ENCODE peak calls at places on chromosomes 7 and 10, in four cellular contexts. One of them, this sample, is unnamed.

GRCh38 chr7:117873056-117873932 is at the start of gene CTTNBP2:
- DNase-seq in cardiac muscle cell: peak; percentile 89
- DNase-seq in GM13976: peak; percentile 44
- DNase-seq in B cell: no peak
- DNase-seq in this sample: peak; percentile 48

GRCh38 chr10:104581884-104582603 is 59.0 kb upstream of the SORCS3 start:
- DNase-seq in B cell: no peak
- DNase-seq in cardiac muscle cell: no peak
- DNase-seq in GM13976: no peak
- DNase-seq in this sample: peak; percentile 45

GRCh38 chr10:125531470-125531869 is 151.5 kb downstream of the TEX36 start:
- DNase-seq in B cell: no peak
- DNase-seq in GM13976: no peak
- DNase-seq in cardiac muscle cell: no peak
- DNase-seq in this sample: no peak

GRCh38 chr10:26573674-26574073 is 123.8 kb upstream of the PDSS1 start:
- DNase-seq in B cell: no peak
- DNase-seq in GM13976: no peak
- DNase-seq in cardiac muscle cell: no peak
- DNase-seq in this sample: peak; percentile 26

GRCh38 chr10:42753126-42753506 is 29.5 kb upstream of the BMS1 start:
- DNase-seq in GM13976: peak; percentile 65
- DNase-seq in cardiac muscle cell: peak; percentile 71
- DNase-seq in B cell: peak; percentile 59
- DNase-seq in this sample: no peak

GRCh38 chr7:14839307-14839706 is 63.2 kb downstream of the DGKB start:
- DNase-seq in GM13976: no peak
- DNase-seq in B cell: no peak
- DNase-seq in cardiac muscle cell: no peak
- DNase-seq in this sample: no peak

GRCh38 chr7:89837515-89837914 is 316.8 kb upstream of the STEAP1 start:
- DNase-seq in cardiac muscle cell: no peak
- DNase-seq in GM13976: no peak
- DNase-seq in B cell: no peak
- DNase-seq in this sample: peak; percentile 45

GRCh38 chr10:97685395-97685958 is 1.6 kb downstream of the AVPI1 start:
- DNase-seq in GM13976: no peak
- DNase-seq in B cell: no peak
- DNase-seq in cardiac muscle cell: peak; percentile 48
- DNase-seq in this sample: peak; percentile 72

GRCh38 chr10:8052344-8052969 is 2.0 kb upstream of the GATA3 start:
- DNase-seq in GM13976: no peak
- DNase-seq in cardiac muscle cell: no peak
- DNase-seq in B cell: peak; percentile 31
- DNase-seq in this sample: no peak

GRCh38 chr10:122861724-122862161 is 16.1 kb upstream of the CUZD1 start:
- DNase-seq in cardiac muscle cell: no peak
- DNase-seq in B cell: no peak
- DNase-seq in GM13976: no peak
- DNase-seq in this sample: no peak

GRCh38 chr7:42080831-42081230 is 156.2 kb downstream of the GLI3 start:
- DNase-seq in B cell: no peak
- DNase-seq in cardiac muscle cell: no peak
- DNase-seq in GM13976: no peak
- DNase-seq in this sample: no peak

GRCh38 chr10:122189185-122189584 is 81.9 kb upstream of the BTBD16 start:
- DNase-seq in B cell: no peak
- DNase-seq in cardiac muscle cell: no peak
- DNase-seq in GM13976: no peak
- DNase-seq in this sample: no peak

GRCh38 chr10:128113026-128113425 is 13.2 kb downstream of the MKI67 start:
- DNase-seq in B cell: no peak
- DNase-seq in cardiac muscle cell: peak; percentile 39
- DNase-seq in GM13976: no peak
- DNase-seq in this sample: no peak

GRCh38 chr10:93376372-93377296 is 105.5 kb downstream of the MYOF start:
- DNase-seq in cardiac muscle cell: peak; percentile 81
- DNase-seq in B cell: peak; percentile 74
- DNase-seq in GM13976: peak; percentile 63
- DNase-seq in this sample: peak; percentile 88

GRCh38 chr7:83365746-83366145 is 203.1 kb upstream of the PCLO start:
- DNase-seq in cardiac muscle cell: no peak
- DNase-seq in GM13976: no peak
- DNase-seq in B cell: no peak
- DNase-seq in this sample: no peak

GRCh38 chr7:1385809-1386622 is 73.3 kb downstream of the MICALL2 start:
- DNase-seq in GM13976: no peak
- DNase-seq in B cell: no peak
- DNase-seq in cardiac muscle cell: no peak
- DNase-seq in this sample: no peak

GRCh38 chr10:15585303-15585715 is 134.4 kb downstream of the ITGA8 start:
- DNase-seq in GM13976: peak; percentile 45
- DNase-seq in cardiac muscle cell: peak; percentile 67
- DNase-seq in B cell: peak; percentile 10
- DNase-seq in this sample: peak; percentile 61

GRCh38 chr7:151691449-151691848 is 171.8 kb upstream of the RHEB start:
- DNase-seq in cardiac muscle cell: no peak
- DNase-seq in B cell: no peak
- DNase-seq in GM13976: no peak
- DNase-seq in this sample: no peak

GRCh38 chr10:116852246-116852645 is 2.9 kb downstream of the ENO4 start:
- DNase-seq in cardiac muscle cell: no peak
- DNase-seq in GM13976: no peak
- DNase-seq in B cell: no peak
- DNase-seq in this sample: no peak

GRCh38 chr7:148834605-148835004 is 49.5 kb downstream of the EZH2 start:
- DNase-seq in GM13976: no peak
- DNase-seq in B cell: no peak
- DNase-seq in cardiac muscle cell: no peak
- DNase-seq in this sample: no peak

GRCh38 chr10:84348431-84348830 is 20.0 kb downstream of the CCSER2 start:
- DNase-seq in cardiac muscle cell: no peak
- DNase-seq in B cell: no peak
- DNase-seq in GM13976: no peak
- DNase-seq in this sample: no peak

GRCh38 chr10:85657478-85658113 is 709.0 kb downstream of the GRID1 start:
- DNase-seq in cardiac muscle cell: no peak
- DNase-seq in GM13976: no peak
- DNase-seq in B cell: no peak
- DNase-seq in this sample: no peak

GRCh38 chr10:90560331-90560730 is 297.5 kb downstream of the HTR7 start:
- DNase-seq in cardiac muscle cell: no peak
- DNase-seq in GM13976: no peak
- DNase-seq in B cell: no peak
- DNase-seq in this sample: no peak

GRCh38 chr10:24898501-24898900 is 53.9 kb downstream of the PRTFDC1 start:
- DNase-seq in cardiac muscle cell: no peak
- DNase-seq in B cell: no peak
- DNase-seq in GM13976: no peak
- DNase-seq in this sample: no peak

GRCh38 chr10:34088208-34088794 is 726.8 kb downstream of the PARD3 start:
- DNase-seq in cardiac muscle cell: no peak
- DNase-seq in B cell: no peak
- DNase-seq in GM13976: no peak
- DNase-seq in this sample: no peak

GRCh38 chr10:124145109-124145860 is 51.9 kb upstream of the CHST15 start:
- DNase-seq in cardiac muscle cell: no peak
- DNase-seq in B cell: no peak
- DNase-seq in GM13976: no peak
- DNase-seq in this sample: peak; percentile 88

GRCh38 chr10:30445716-30446115 is 11.7 kb downstream of the MAP3K8 start:
- DNase-seq in cardiac muscle cell: peak; percentile 37
- DNase-seq in GM13976: no peak
- DNase-seq in B cell: no peak
- DNase-seq in this sample: no peak

GRCh38 chr7:3260425-3260762 is 40.7 kb upstream of the SDK1 start:
- DNase-seq in B cell: no peak
- DNase-seq in cardiac muscle cell: no peak
- DNase-seq in GM13976: no peak
- DNase-seq in this sample: no peak

GRCh38 chr10:103618575-103619423 is 125.3 kb downstream of the NEURL1 start:
- DNase-seq in cardiac muscle cell: no peak
- DNase-seq in B cell: no peak
- DNase-seq in GM13976: no peak
- DNase-seq in this sample: no peak

GRCh38 chr7:80496586-80496985 is 15.3 kb downstream of the GNAT3 start:
- DNase-seq in GM13976: no peak
- DNase-seq in B cell: no peak
- DNase-seq in cardiac muscle cell: no peak
- DNase-seq in this sample: no peak

GRCh38 chr10:70331486-70332268 is 47.9 kb upstream of the NPFFR1 start:
- DNase-seq in GM13976: peak; percentile 71
- DNase-seq in B cell: peak; percentile 79
- DNase-seq in cardiac muscle cell: peak; percentile 25
- DNase-seq in this sample: peak; percentile 98

GRCh38 chr7:124060528-124060927 is 27.7 kb upstream of the TMEM229A start:
- DNase-seq in cardiac muscle cell: no peak
- DNase-seq in GM13976: no peak
- DNase-seq in B cell: no peak
- DNase-seq in this sample: no peak

GRCh38 chr10:63414481-63415260 is 51.1 kb downstream of the JMJD1C start:
- DNase-seq in cardiac muscle cell: no peak
- DNase-seq in GM13976: no peak
- DNase-seq in B cell: no peak
- DNase-seq in this sample: no peak

GRCh38 chr7:141649865-141650499 is 52.0 kb downstream of the DENND11 start:
- DNase-seq in B cell: peak; percentile 65
- DNase-seq in cardiac muscle cell: peak; percentile 68
- DNase-seq in GM13976: peak; percentile 52
- DNase-seq in this sample: peak; percentile 77

GRCh38 chr10:27153855-27154198 is 357 bp downstream of the YME1L1 start:
- DNase-seq in GM13976: peak; percentile 35
- DNase-seq in cardiac muscle cell: peak; percentile 34
- DNase-seq in B cell: no peak
- DNase-seq in this sample: peak; percentile 39

GRCh38 chr10:120999868-121000267 is 148.7 kb downstream of the WDR11 start:
- DNase-seq in B cell: no peak
- DNase-seq in GM13976: no peak
- DNase-seq in cardiac muscle cell: no peak
- DNase-seq in this sample: no peak
- TF ChIP-seq CTCF in B cell: no peak
- TF ChIP-seq CTCF in GM13976: no peak
- TF ChIP-seq CTCF in cardiac muscle cell: no peak
- TF ChIP-seq CTCF in this sample: no peak

DNA sequence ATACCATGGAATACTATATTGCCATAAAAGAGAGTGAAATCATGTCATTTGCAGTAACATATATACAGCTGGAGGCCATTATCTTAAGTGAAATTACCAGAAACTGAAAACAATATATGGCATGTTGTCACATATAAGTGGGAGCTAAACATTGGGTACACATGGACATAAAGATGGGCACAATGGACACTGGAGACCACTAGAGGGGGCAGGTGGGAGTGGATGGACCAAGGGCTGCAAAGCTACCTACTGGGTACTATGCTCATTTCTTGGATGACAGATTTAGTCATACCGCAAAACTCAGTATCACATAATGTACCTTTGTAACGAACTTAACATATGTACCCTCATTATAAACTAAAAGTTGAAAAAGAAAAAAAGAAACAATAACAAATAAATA is 1167.6 kb downstream of the NXPH1 start:
- DNase-seq in cardiac muscle cell: peak; percentile 57
- DNase-seq in GM13976: no peak
- DNase-seq in B cell: no peak
- DNase-seq in this sample: peak; percentile 9
- TF ChIP-seq CTCF in cardiac muscle cell: no peak
- TF ChIP-seq CTCF in GM13976: no peak
- TF ChIP-seq CTCF in B cell: no peak
- TF ChIP-seq CTCF in this sample: no peak

GRCh38 chr7:50335795-50336754 is 31.6 kb downstream of the IKZF1 start:
- DNase-seq in B cell: peak; percentile 52
- DNase-seq in cardiac muscle cell: no peak
- DNase-seq in GM13976: no peak
- DNase-seq in this sample: peak; percentile 4
- TF ChIP-seq CTCF in B cell: no peak
- TF ChIP-seq CTCF in cardiac muscle cell: no peak
- TF ChIP-seq CTCF in GM13976: no peak
- TF ChIP-seq CTCF in this sample: no peak

GRCh38 chr7:133275008-133275407 is 22.1 kb downstream of the EXOC4 start:
- DNase-seq in B cell: no peak
- DNase-seq in cardiac muscle cell: no peak
- DNase-seq in GM13976: no peak
- DNase-seq in this sample: peak; percentile 25
- TF ChIP-seq CTCF in B cell: no peak
- TF ChIP-seq CTCF in cardiac muscle cell: no peak
- TF ChIP-seq CTCF in GM13976: no peak
- TF ChIP-seq CTCF in this sample: peak; percentile 17

DNA sequence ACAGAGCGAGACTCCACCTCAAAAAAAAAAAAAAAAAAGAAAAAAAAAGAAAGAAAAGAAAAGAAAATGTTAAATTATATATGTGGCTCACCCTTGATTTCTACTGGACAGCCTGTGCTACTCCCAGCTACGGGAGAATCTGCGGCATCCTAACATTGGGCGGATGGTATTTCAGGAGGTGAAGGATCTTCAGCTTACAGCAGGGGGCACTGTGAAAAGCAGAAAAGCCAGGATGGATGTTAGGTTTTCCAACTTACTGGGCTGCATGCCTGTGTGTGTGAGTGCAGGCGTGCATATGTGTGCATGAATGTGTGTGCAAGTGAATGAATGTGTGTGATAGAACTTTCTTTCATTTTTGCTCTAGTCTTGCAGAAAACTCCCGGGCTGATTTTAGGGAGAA is 1066.5 kb downstream of the TYW1 start:
- DNase-seq in GM13976: no peak
- DNase-seq in cardiac muscle cell: peak; percentile 29
- DNase-seq in B cell: no peak
- DNase-seq in this sample: no peak
- TF ChIP-seq CTCF in GM13976: no peak
- TF ChIP-seq CTCF in cardiac muscle cell: peak; percentile 43
- TF ChIP-seq CTCF in B cell: no peak
- TF ChIP-seq CTCF in this sample: no peak